ENCODE peak calls at places on chromosome 15, in four cellular contexts. B, D, I and C are unnamed samples.

GRCh38 chr15:101045236-101045646 is 126.1 kb downstream of the LRRK1 start:
- DNase-seq in D (no peak), B (peak), I (no peak), C (no peak)

GRCh38 chr15:28952666-28953491 is 67.1 kb downstream of the APBA2 start:
- DNase-seq in B (no peak), I (no peak), D (peak), C (no peak)

GRCh38 chr15:62453356-62453755 is 288.3 kb upstream of the C2CD4B start:
- DNase-seq in I (no peak), B (no peak), D (no peak), C (no peak)

GRCh38 chr15:77418341-77419049 is 1.4 kb downstream of the PEAK1 start:
- DNase-seq in I (no peak), B (no peak), D (no peak), C (no peak)

GRCh38 chr15:90154861-90155626 is 46.1 kb upstream of the SEMA4B start:
- DNase-seq in B (no peak), D (no peak), I (no peak), C (no peak)

GRCh38 chr15:31339558-31339895 is 12.9 kb downstream of the KLF13 start:
- DNase-seq in D (no peak), I (no peak), B (no peak), C (no peak)

GRCh38 chr15:65902373-65902772 is 33.1 kb downstream of the RAB11A start:
- DNase-seq in D (no peak), B (peak), I (no peak), C (no peak)

GRCh38 chr15:92429378-92430066 is 35.8 kb downstream of the ST8SIA2 start:
- DNase-seq in B (no peak), I (peak), D (peak), C (peak)

GRCh38 chr15:82963356-82964341 is 11.1 kb upstream of the HOMER2 start:
- DNase-seq in B (no peak), I (no peak), D (no peak), C (no peak)

GRCh38 chr15:94255540-94255939 is 24.2 kb downstream of the MCTP2 start:
- DNase-seq in B (no peak), D (no peak), I (no peak), C (no peak)

GRCh38 chr15:94262201-94262600 is 30.8 kb downstream of the MCTP2 start:
- DNase-seq in B (no peak), I (no peak), D (no peak), C (no peak)

GRCh38 chr15:94259121-94259776 is 27.9 kb downstream of the MCTP2 start:
- DNase-seq in B (no peak), D (no peak), I (no peak), C (no peak)

GRCh38 chr15:94259863-94260262 is 28.5 kb downstream of the MCTP2 start:
- DNase-seq in D (no peak), B (no peak), I (no peak), C (no peak)

DNA sequence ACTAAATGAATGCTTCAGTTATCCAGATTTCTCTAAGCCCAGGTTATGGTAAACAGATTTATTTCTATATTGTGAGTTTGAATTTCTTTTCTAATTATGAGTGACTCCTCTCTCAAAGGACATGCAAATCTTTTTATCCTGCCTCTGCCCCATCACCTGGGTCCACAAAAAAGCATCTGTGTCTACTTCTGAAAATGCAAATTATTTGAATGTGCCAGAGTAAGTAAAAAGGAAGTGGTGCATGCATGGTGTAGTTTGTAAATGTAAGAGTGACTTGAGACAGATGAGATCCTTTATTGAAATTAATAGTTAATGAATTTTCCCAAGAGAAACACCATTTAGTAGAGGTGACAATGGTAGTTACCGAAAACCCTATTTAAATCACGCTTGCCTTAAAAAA is 26.9 kb downstream of the MCTP2 start:
- DNase-seq in B (no peak), D (no peak), I (no peak), C (no peak)
- TF ChIP-seq CTCF in B (no peak), D (no peak), I (no peak), C (no peak)

DNA sequence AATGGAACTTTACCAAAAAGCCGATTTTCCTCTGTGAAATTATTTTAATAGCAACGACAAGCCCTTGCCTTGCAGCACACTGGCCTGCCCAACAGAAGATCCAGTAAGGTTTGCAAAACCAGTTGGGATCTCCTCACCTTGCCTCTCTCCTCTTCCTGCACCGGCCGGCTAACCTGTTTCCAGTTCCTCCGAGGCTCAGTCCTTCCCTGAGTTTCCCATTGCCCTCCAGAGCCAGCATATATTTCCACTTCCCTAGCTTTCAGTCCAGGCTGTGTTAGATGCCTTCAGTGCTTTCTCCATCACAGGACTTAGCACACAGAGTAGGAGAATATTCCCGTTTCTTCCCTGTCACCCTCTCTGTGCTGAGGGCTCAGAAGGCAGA is 60.3 kb downstream of the NOX5 start:
- DNase-seq in I (peak), B (no peak), D (peak), C (peak)
- H3K4me3 ChIP-seq in I (peak), B (peak), D (peak), C (peak)

GRCh38 chr15:40441736-40442531 is 1.2 kb downstream of the BAHD1 start:
- DNase-seq in D (peak), I (peak), B (no peak), C (no peak)
- TF ChIP-seq CTCF in D (peak), I (peak), B (no peak), C (peak)

DNA sequence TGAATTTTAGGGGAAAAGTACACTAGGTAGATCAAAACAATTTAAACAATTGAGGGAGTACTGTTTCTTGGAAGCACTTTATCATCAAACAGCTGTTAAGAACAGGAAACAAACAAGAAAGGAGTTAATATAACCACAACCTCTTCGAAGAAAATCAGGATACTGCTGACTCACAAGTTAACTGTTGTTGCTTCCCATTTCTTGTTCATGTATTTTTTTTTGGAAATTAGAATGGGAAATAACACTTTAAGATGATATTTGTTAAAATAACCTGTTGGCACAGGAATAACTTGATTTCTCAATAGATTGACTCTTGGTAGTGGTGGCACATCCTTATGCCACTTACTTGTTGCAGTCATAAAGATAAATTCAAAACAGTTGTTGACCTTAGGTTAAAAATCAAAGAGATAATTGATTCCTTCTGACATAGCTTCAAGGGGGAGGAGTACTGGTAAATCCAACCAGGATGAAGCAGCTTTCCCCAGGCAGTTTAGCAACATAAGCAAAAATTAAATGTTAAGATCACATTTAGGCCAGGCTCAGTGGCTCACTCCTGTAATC is 3.3 kb downstream of the BNIP2 start:
- DNase-seq in B (no peak), D (no peak), I (no peak), C (no peak)
- H3K4me3 ChIP-seq in B (no peak), D (peak), I (no peak), C (no peak)